ENCODE peak calls at places on chromosomes 2 and 18, in ten cellular contexts. One of them, this sample, is unnamed.

GRCh38 chr2:218886461-218886947 is 5.9 kb downstream of the WNT10A start:
- DNase-seq in NCI-H460: no peak
- DNase-seq in SW 1271: no peak
- DNase-seq in GM04504: no peak
- DNase-seq in GM13977: no peak
- DNase-seq in NCI-H1092: no peak
- DNase-seq in tibial artery: no peak
- DNase-seq in neural progenitor cell: peak; percentile 45
- DNase-seq in iris pigment epithelial cell: no peak
- DNase-seq in astrocyte: no peak
- DNase-seq in this sample: no peak

GRCh38 chr2:241649927-241650326 is 12.4 kb downstream of the ATG4B start:
- DNase-seq in NCI-H460: no peak
- DNase-seq in SW 1271: no peak
- DNase-seq in GM04504: no peak
- DNase-seq in GM13977: no peak
- DNase-seq in NCI-H1092: no peak
- DNase-seq in tibial artery: no peak
- DNase-seq in neural progenitor cell: no peak
- DNase-seq in iris pigment epithelial cell: no peak
- DNase-seq in astrocyte: no peak
- DNase-seq in this sample: no peak

GRCh38 chr2:72271766-72272615 is 124.3 kb upstream of the CYP26B1 start:
- DNase-seq in NCI-H460: no peak
- DNase-seq in SW 1271: no peak
- DNase-seq in GM04504: no peak
- DNase-seq in GM13977: no peak
- DNase-seq in NCI-H1092: no peak
- DNase-seq in tibial artery: no peak
- DNase-seq in neural progenitor cell: no peak
- DNase-seq in iris pigment epithelial cell: peak; percentile 40
- DNase-seq in astrocyte: peak; percentile 55
- DNase-seq in this sample: no peak

GRCh38 chr18:23545247-23545789 is 41.0 kb downstream of the NPC1 start:
- DNase-seq in NCI-H460: no peak
- DNase-seq in SW 1271: no peak
- DNase-seq in GM04504: no peak
- DNase-seq in GM13977: no peak
- DNase-seq in NCI-H1092: no peak
- DNase-seq in tibial artery: no peak
- DNase-seq in neural progenitor cell: no peak
- DNase-seq in iris pigment epithelial cell: no peak
- DNase-seq in astrocyte: no peak
- DNase-seq in this sample: no peak

GRCh38 chr2:235447210-235447609 is 46.6 kb upstream of the AGAP1 start:
- DNase-seq in NCI-H460: no peak
- DNase-seq in SW 1271: no peak
- DNase-seq in GM04504: no peak
- DNase-seq in GM13977: no peak
- DNase-seq in NCI-H1092: no peak
- DNase-seq in tibial artery: no peak
- DNase-seq in neural progenitor cell: no peak
- DNase-seq in iris pigment epithelial cell: peak; percentile 67
- DNase-seq in astrocyte: no peak
- DNase-seq in this sample: no peak

GRCh38 chr2:222357930-222358329 is 59.1 kb upstream of the PAX3 start:
- DNase-seq in NCI-H460: no peak
- DNase-seq in SW 1271: no peak
- DNase-seq in GM04504: no peak
- DNase-seq in GM13977: no peak
- DNase-seq in NCI-H1092: no peak
- DNase-seq in tibial artery: no peak
- DNase-seq in neural progenitor cell: no peak
- DNase-seq in iris pigment epithelial cell: no peak
- DNase-seq in astrocyte: peak; percentile 2
- DNase-seq in this sample: no peak

GRCh38 chr2:56380861-56381260 is 197.1 kb downstream of the CCDC85A start:
- DNase-seq in NCI-H460: no peak
- DNase-seq in SW 1271: no peak
- DNase-seq in GM04504: no peak
- DNase-seq in GM13977: no peak
- DNase-seq in NCI-H1092: no peak
- DNase-seq in tibial artery: no peak
- DNase-seq in neural progenitor cell: no peak
- DNase-seq in iris pigment epithelial cell: no peak
- DNase-seq in astrocyte: no peak
- DNase-seq in this sample: no peak

GRCh38 chr2:128466377-128467175 is 147.9 kb upstream of the HS6ST1 start:
- DNase-seq in NCI-H460: no peak
- DNase-seq in SW 1271: no peak
- DNase-seq in GM04504: no peak
- DNase-seq in GM13977: no peak
- DNase-seq in NCI-H1092: no peak
- DNase-seq in tibial artery: peak; percentile 66
- DNase-seq in neural progenitor cell: peak; percentile 0
- DNase-seq in iris pigment epithelial cell: no peak
- DNase-seq in astrocyte: no peak
- DNase-seq in this sample: no peak

GRCh38 chr2:111119847-111120252 is 864 bp upstream of the BCL2L11 start:
- DNase-seq in NCI-H460: no peak
- DNase-seq in SW 1271: no peak
- DNase-seq in GM04504: no peak
- DNase-seq in GM13977: peak; percentile 42
- DNase-seq in NCI-H1092: no peak
- DNase-seq in tibial artery: no peak
- DNase-seq in neural progenitor cell: peak; percentile 61
- DNase-seq in iris pigment epithelial cell: no peak
- DNase-seq in astrocyte: no peak
- DNase-seq in this sample: peak; percentile 27

GRCh38 chr2:240557101-240557751 is 562 bp downstream of the ANKMY1 start:
- DNase-seq in NCI-H460: no peak
- DNase-seq in SW 1271: no peak
- DNase-seq in GM04504: no peak
- DNase-seq in GM13977: no peak
- DNase-seq in NCI-H1092: no peak
- DNase-seq in tibial artery: no peak
- DNase-seq in neural progenitor cell: peak; percentile 7
- DNase-seq in iris pigment epithelial cell: no peak
- DNase-seq in astrocyte: no peak
- DNase-seq in this sample: no peak

GRCh38 chr2:159064446-159065301 is 96.2 kb downstream of the TANC1 start:
- DNase-seq in NCI-H460: no peak
- DNase-seq in SW 1271: peak; percentile 16
- DNase-seq in GM04504: no peak
- DNase-seq in GM13977: no peak
- DNase-seq in NCI-H1092: no peak
- DNase-seq in tibial artery: no peak
- DNase-seq in neural progenitor cell: peak; percentile 79
- DNase-seq in iris pigment epithelial cell: peak; percentile 79
- DNase-seq in astrocyte: peak; percentile 68
- DNase-seq in this sample: no peak

GRCh38 chr2:102057502-102058292 is 65.9 kb downstream of the IL1R2 start:
- DNase-seq in NCI-H460: no peak
- DNase-seq in SW 1271: no peak
- DNase-seq in GM04504: no peak
- DNase-seq in GM13977: no peak
- DNase-seq in NCI-H1092: no peak
- DNase-seq in tibial artery: no peak
- DNase-seq in neural progenitor cell: no peak
- DNase-seq in iris pigment epithelial cell: peak; percentile 50
- DNase-seq in astrocyte: peak; percentile 80
- DNase-seq in this sample: no peak

GRCh38 chr2:240465268-240465764 is 29.9 kb downstream of the GPC1 start:
- DNase-seq in NCI-H460: no peak
- DNase-seq in SW 1271: no peak
- DNase-seq in GM04504: no peak
- DNase-seq in GM13977: no peak
- DNase-seq in NCI-H1092: no peak
- DNase-seq in tibial artery: peak; percentile 16
- DNase-seq in neural progenitor cell: no peak
- DNase-seq in iris pigment epithelial cell: no peak
- DNase-seq in astrocyte: no peak
- DNase-seq in this sample: no peak

GRCh38 chr2:26682155-26682554 is 10.4 kb upstream of the KCNK3 start:
- DNase-seq in NCI-H460: no peak
- DNase-seq in SW 1271: no peak
- DNase-seq in GM04504: no peak
- DNase-seq in GM13977: no peak
- DNase-seq in NCI-H1092: no peak
- DNase-seq in tibial artery: no peak
- DNase-seq in neural progenitor cell: no peak
- DNase-seq in iris pigment epithelial cell: no peak
- DNase-seq in astrocyte: no peak
- DNase-seq in this sample: no peak

GRCh38 chr2:181203916-181204315 is 223.5 kb downstream of the UBE2E3 start:
- DNase-seq in NCI-H460: no peak
- DNase-seq in SW 1271: no peak
- DNase-seq in GM04504: no peak
- DNase-seq in GM13977: no peak
- DNase-seq in NCI-H1092: no peak
- DNase-seq in tibial artery: no peak
- DNase-seq in neural progenitor cell: no peak
- DNase-seq in iris pigment epithelial cell: peak; percentile 14
- DNase-seq in astrocyte: peak; percentile 23
- DNase-seq in this sample: no peak

GRCh38 chr2:58137221-58137620 is 90.6 kb downstream of the VRK2 start:
- DNase-seq in NCI-H460: no peak
- DNase-seq in SW 1271: no peak
- DNase-seq in GM04504: peak; percentile 35
- DNase-seq in GM13977: no peak
- DNase-seq in NCI-H1092: no peak
- DNase-seq in tibial artery: no peak
- DNase-seq in neural progenitor cell: no peak
- DNase-seq in iris pigment epithelial cell: peak; percentile 74
- DNase-seq in astrocyte: peak; percentile 85
- DNase-seq in this sample: no peak

GRCh38 chr2:83461135-83461534 is 997.9 kb downstream of the SUCLG1 start:
- DNase-seq in NCI-H460: no peak
- DNase-seq in SW 1271: no peak
- DNase-seq in GM04504: no peak
- DNase-seq in GM13977: no peak
- DNase-seq in NCI-H1092: no peak
- DNase-seq in tibial artery: no peak
- DNase-seq in neural progenitor cell: no peak
- DNase-seq in iris pigment epithelial cell: no peak
- DNase-seq in astrocyte: no peak
- DNase-seq in this sample: no peak

GRCh38 chr2:219126555-219126954 is 34.1 kb downstream of the NHEJ1 start:
- DNase-seq in NCI-H460: no peak
- DNase-seq in SW 1271: no peak
- DNase-seq in GM04504: no peak
- DNase-seq in GM13977: no peak
- DNase-seq in NCI-H1092: no peak
- DNase-seq in tibial artery: no peak
- DNase-seq in neural progenitor cell: no peak
- DNase-seq in iris pigment epithelial cell: no peak
- DNase-seq in astrocyte: no peak
- DNase-seq in this sample: no peak

GRCh38 chr2:241052677-241053360 is 49.3 kb downstream of the MTERF4 start:
- DNase-seq in NCI-H460: no peak
- DNase-seq in SW 1271: no peak
- DNase-seq in GM04504: no peak
- DNase-seq in GM13977: no peak
- DNase-seq in NCI-H1092: no peak
- DNase-seq in tibial artery: peak; percentile 17
- DNase-seq in neural progenitor cell: no peak
- DNase-seq in iris pigment epithelial cell: no peak
- DNase-seq in astrocyte: no peak
- DNase-seq in this sample: no peak

GRCh38 chr2:44953686-44953976 is 12.1 kb downstream of the SIX3 start:
- DNase-seq in NCI-H460: no peak
- DNase-seq in SW 1271: no peak
- DNase-seq in GM04504: no peak
- DNase-seq in GM13977: no peak
- DNase-seq in NCI-H1092: no peak
- DNase-seq in tibial artery: no peak
- DNase-seq in neural progenitor cell: no peak
- DNase-seq in iris pigment epithelial cell: no peak
- DNase-seq in astrocyte: no peak
- DNase-seq in this sample: no peak

GRCh38 chr2:238722181-238722580 is 125.7 kb upstream of the TWIST2 start:
- DNase-seq in NCI-H460: no peak
- DNase-seq in SW 1271: no peak
- DNase-seq in GM04504: no peak
- DNase-seq in GM13977: no peak
- DNase-seq in NCI-H1092: no peak
- DNase-seq in tibial artery: no peak
- DNase-seq in neural progenitor cell: no peak
- DNase-seq in iris pigment epithelial cell: no peak
- DNase-seq in astrocyte: no peak
- DNase-seq in this sample: no peak

GRCh38 chr18:35991696-35992095 is 19.2 kb downstream of the RMP24 start:
- DNase-seq in NCI-H460: no peak
- DNase-seq in SW 1271: no peak
- DNase-seq in GM04504: no peak
- DNase-seq in GM13977: no peak
- DNase-seq in NCI-H1092: no peak
- DNase-seq in tibial artery: no peak
- DNase-seq in neural progenitor cell: no peak
- DNase-seq in iris pigment epithelial cell: no peak
- DNase-seq in astrocyte: no peak
- DNase-seq in this sample: no peak

GRCh38 chr18:56374005-56374655 is 264.3 kb downstream of the TXNL1 start:
- DNase-seq in NCI-H460: peak; percentile 12
- DNase-seq in SW 1271: no peak
- DNase-seq in GM04504: no peak
- DNase-seq in GM13977: no peak
- DNase-seq in NCI-H1092: no peak
- DNase-seq in tibial artery: no peak
- DNase-seq in neural progenitor cell: no peak
- DNase-seq in iris pigment epithelial cell: peak; percentile 9
- DNase-seq in astrocyte: peak; percentile 13
- DNase-seq in this sample: no peak

GRCh38 chr18:9562584-9562983 is 51.8 kb downstream of the PPP4R1 start:
- DNase-seq in NCI-H460: no peak
- DNase-seq in SW 1271: no peak
- DNase-seq in GM04504: no peak
- DNase-seq in GM13977: no peak
- DNase-seq in NCI-H1092: no peak
- DNase-seq in tibial artery: no peak
- DNase-seq in neural progenitor cell: no peak
- DNase-seq in iris pigment epithelial cell: no peak
- DNase-seq in astrocyte: no peak
- DNase-seq in this sample: no peak

GRCh38 chr18:44973282-44973681 is 292.6 kb downstream of the SETBP1 start:
- DNase-seq in NCI-H460: no peak
- DNase-seq in SW 1271: no peak
- DNase-seq in GM04504: no peak
- DNase-seq in GM13977: no peak
- DNase-seq in NCI-H1092: no peak
- DNase-seq in tibial artery: no peak
- DNase-seq in neural progenitor cell: peak; percentile 25
- DNase-seq in iris pigment epithelial cell: peak; percentile 12
- DNase-seq in astrocyte: no peak
- DNase-seq in this sample: no peak

This sample was measured in naive thymus-derived CD4-positive, alpha-beta T cell.